ENCODE peak calls at places on chromosomes 13 and 19, in six cellular contexts. R is IMR-90, P is fibroblast of lung, M is hepatocyte, N is PC-9, C is GM23338. D is an unnamed sample.
A peak's percentile ranks its signal among the peaks of the same experiment; 100 is the strongest.

GRCh38 chr19:39199025-39199424 is 2.3 kb downstream of the NCCRP1 start:
- DNase-seq in M (no peak), N (no peak), P (peak; percentile 78), R (peak; percentile 63), C (no peak), D (peak; percentile 61)

GRCh38 chr13:111434578-111435159 is 114.2 kb downstream of the TEX29 start:
- DNase-seq in R (no peak), N (no peak), M (no peak), P (no peak), C (no peak), D (no peak)

GRCh38 chr13:77810430-77810829 is 108.2 kb downstream of the EDNRB start:
- DNase-seq in R (peak; percentile 34), N (no peak), M (no peak), P (peak; percentile 51), C (peak; percentile 50), D (no peak)

GRCh38 chr13:114111577-114111976 is 20.8 kb downstream of the RASA3 start:
- DNase-seq in C (no peak), P (peak; percentile 91), R (peak; percentile 97), M (no peak), N (no peak), D (no peak)

GRCh38 chr13:21516806-21517205 is 57.7 kb upstream of the ZDHHC20 start:
- DNase-seq in C (no peak), N (no peak), P (no peak), R (no peak), M (no peak), D (no peak)

GRCh38 chr13:92346046-92346445 is 880.6 kb upstream of the GPC6 start:
- DNase-seq in N (no peak), R (no peak), M (no peak), C (peak; percentile 1), P (peak; percentile 6), D (no peak)

GRCh38 chr19:50817941-50818858 is 5.4 kb downstream of the KLK1 start:
- DNase-seq in N (peak; percentile 50), P (no peak), M (peak; percentile 77), R (no peak), C (peak; percentile 96), D (peak; percentile 94)

GRCh38 chr13:27374650-27375049 is 49.8 kb upstream of the GTF3A start:
- DNase-seq in N (peak; percentile 34), M (peak; percentile 91), C (peak; percentile 89), R (peak; percentile 88), P (peak; percentile 85), D (peak; percentile 67)

GRCh38 chr19:32489971-32490370 is 84.4 kb downstream of the DPY19L3 start:
- DNase-seq in N (no peak), R (peak; percentile 6), P (peak; percentile 7), M (no peak), C (no peak), D (no peak)

GRCh38 chr13:91588541-91588940 is 190.1 kb downstream of the GPC5 start:
- DNase-seq in N (no peak), C (no peak), M (no peak), P (no peak), R (no peak), D (no peak)

GRCh38 chr19:33267706-33268105 is 34.6 kb downstream of the CEBPA start:
- DNase-seq in R (no peak), M (no peak), C (no peak), P (no peak), N (no peak), D (no peak)

GRCh38 chr13:34867590-34867989 is 74.5 kb upstream of the NBEA start:
- DNase-seq in C (no peak), N (no peak), R (peak; percentile 8), P (peak; percentile 15), M (no peak), D (no peak)
- H3K4me2 ChIP-seq in C (no peak overlapping the region), N (peak overlapping the region; percentile 26), R (no peak overlapping the region), P (no peak overlapping the region), M (no peak overlapping the region), D (no peak overlapping the region)

DNA sequence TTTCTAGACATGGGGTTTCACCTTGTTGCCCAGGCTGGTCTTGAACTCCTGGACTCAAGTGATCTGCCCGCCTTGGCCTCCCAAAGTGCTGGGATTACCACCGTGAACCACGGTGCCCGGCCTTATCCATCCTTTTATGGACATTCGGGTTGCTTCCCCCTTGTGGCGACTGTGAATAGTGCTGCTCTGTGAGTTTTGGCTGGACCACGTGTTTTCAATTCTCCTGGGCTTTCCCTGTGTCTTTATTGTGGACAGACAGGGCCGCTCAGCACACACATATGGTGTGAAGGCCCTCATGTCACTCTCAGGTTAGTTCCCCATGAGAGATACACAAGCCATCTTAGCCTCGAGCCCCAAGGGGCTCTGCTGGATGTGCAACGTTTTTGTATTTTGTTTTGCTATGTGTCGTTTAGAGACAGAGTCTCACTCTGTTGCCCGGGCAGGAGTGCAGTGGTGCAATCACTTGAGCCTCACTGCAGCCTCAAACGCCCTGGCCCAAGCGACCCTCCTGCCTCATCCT is 40.5 kb downstream of the MAU2 start:
- DNase-seq in P (peak; percentile 85), R (peak; percentile 80), C (peak; percentile 94), M (peak; percentile 85), N (peak; percentile 72), D (peak; percentile 85)
- TF ChIP-seq CTCF in P (peak; percentile 86), R (peak; percentile 72), C (peak; percentile 84), M (peak; percentile 72), N (peak; percentile 92), D (peak; percentile 84)

DNA sequence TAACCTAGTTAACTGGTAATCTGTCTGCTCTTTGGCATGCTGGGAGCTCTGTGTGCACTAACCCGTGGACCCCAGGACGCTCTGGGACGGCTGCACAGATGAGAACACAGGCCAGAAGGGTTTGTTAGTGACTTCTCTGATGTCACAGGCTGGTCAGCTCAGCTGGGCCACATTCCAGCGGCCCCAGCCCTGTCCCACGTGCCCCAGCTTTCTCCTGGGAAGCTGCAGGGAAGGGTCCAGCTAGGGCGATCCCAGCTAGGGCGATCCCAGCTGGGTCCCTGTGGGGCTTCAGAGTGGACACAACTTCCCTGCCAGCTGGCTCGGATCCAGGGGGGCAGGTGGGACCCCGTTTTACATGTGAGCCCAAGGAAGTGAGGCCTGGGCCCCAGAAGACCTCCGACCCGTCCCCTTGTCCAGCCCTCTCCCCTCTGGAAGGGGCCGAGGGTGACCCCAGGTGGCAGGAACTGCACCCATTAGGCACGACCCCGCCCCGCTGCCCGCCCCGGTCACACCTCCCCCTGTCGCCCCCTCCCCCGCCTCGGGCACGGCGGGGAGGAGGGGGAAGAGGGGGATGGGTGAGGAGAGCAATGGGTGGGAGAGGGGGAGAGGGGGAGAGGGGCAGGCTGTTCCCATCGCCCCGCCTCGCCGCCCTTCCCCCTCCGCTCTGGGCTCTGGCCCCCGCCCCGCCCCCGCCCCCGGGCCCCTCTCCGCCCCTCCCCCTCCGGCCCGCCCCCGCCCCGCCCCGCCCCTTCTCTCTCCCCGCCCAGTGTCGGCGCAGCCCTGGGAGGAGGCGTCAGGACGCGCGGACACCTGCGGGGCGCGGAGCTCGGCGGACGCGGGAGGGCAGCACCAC is 75.2 kb upstream of the MCF2L start:
- DNase-seq in C (peak; percentile 71), M (peak; percentile 89), P (peak; percentile 23), N (peak; percentile 44), R (peak; percentile 21), D (peak; percentile 88)
- H3K4me2 ChIP-seq in C (peak overlapping the region; percentile 76), M (peak overlapping the region; percentile 99), P (no peak overlapping the region), N (peak overlapping the region; percentile 64), R (no peak overlapping the region), D (peak overlapping the region; percentile 1)

DNA sequence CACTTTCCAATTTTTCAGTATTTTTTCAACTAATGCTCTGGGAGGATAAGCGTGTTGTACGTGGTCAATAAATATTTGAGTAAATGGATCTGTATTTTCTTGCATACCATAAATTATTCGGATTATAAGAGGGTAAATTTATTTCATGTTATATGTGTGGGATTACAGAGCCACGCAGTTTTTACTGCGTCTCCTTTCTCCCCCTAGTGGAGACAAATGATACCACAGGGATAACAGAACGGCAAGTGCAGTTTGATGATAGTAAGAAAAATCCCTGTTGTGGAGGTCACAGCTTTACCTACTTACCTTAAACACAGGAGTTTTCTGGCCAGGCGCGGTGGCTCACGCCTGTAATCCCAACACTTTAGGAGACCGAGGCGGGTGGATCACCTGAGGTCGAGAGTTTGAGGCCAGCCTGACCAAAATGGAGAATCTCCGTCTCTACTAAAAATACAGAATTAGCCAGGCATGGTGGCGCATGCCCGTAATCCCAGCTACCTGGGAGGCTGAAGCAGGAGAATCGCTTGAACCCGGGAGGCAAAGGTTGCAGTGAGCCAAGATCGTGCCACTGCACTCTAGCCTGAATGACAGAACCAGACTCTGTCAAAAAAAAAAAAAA is 16.8 kb downstream of the MBD3L2B start:
- DNase-seq in C (peak; percentile 75), P (peak; percentile 46), M (peak; percentile 59), N (no peak), R (peak; percentile 18), D (no peak)
- TF ChIP-seq CTCF in C (peak; percentile 60), P (peak; percentile 81), M (peak; percentile 64), N (no peak), R (peak; percentile 36), D (peak; percentile 77)

GRCh38 chr19:4638330-4638729 is 986 bp upstream of the TNFAIP8L1 start:
- DNase-seq in C (no peak), M (no peak), R (no peak), N (no peak), P (no peak), D (no peak)
- H3K4me2 ChIP-seq in C (no peak overlapping the region), M (peak overlapping the region; percentile 84), R (no peak overlapping the region), N (no peak overlapping the region), P (no peak overlapping the region), D (no peak overlapping the region)

DNA sequence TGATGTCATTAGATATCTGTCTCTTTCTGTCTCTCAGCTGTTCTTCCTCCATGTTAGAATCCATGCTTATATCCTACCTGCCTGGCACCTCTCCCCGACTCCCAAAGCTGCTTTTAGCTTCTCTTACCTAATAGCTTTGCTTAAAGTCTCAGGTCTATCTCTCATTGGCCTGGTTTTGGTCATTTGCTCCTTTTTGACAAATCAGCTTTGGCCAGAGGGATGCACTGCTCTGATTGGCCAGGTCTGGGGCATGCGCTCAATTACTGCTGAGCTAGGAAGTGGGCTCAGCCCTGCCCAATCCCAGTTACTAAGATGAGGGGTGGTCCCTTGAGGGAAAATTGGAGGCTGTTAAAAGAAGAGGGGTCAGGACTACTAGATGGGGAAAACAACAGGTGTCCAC is 11.5 kb upstream of the CLASRP start:
- DNase-seq in M (no peak), C (no peak), N (no peak), R (no peak), P (no peak), D (no peak)
- TF ChIP-seq CTCF in M (no peak), C (no peak), N (no peak), R (no peak), P (no peak), D (no peak)